ENCODE peak calls at places on chromosomes 3 and 15, in four cellular contexts. One of them, this sample, is unnamed.

GRCh38 chr3:128257632-128258031 is 104.4 kb downstream of the EEFSEC start:
- DNase-seq in activated naive CD8-positive, alpha-beta T cell treated with anti-CD3 and anti-CD28 coated beads, Interleukin-2, amount 50 U/mL, for 24 hours: no peak
- DNase-seq in EL: no peak
- DNase-seq in AG10803: no peak
- DNase-seq in this sample: no peak

GRCh38 chr15:67138946-67139855 is 73.8 kb downstream of the SMAD3 start:
- DNase-seq in activated naive CD8-positive, alpha-beta T cell treated with anti-CD3 and anti-CD28 coated beads, Interleukin-2, amount 50 U/mL, for 24 hours: no peak
- DNase-seq in EL: no peak
- DNase-seq in AG10803: no peak
- DNase-seq in this sample: no peak

GRCh38 chr3:13718000-13718399 is 161.9 kb downstream of the WNT7A start:
- DNase-seq in activated naive CD8-positive, alpha-beta T cell treated with anti-CD3 and anti-CD28 coated beads, Interleukin-2, amount 50 U/mL, for 24 hours: no peak
- DNase-seq in EL: no peak
- DNase-seq in AG10803: no peak
- DNase-seq in this sample: no peak

GRCh38 chr3:119219069-119219468 is 21.6 kb downstream of the B4GALT4 start:
- DNase-seq in activated naive CD8-positive, alpha-beta T cell treated with anti-CD3 and anti-CD28 coated beads, Interleukin-2, amount 50 U/mL, for 24 hours: no peak
- DNase-seq in EL: no peak
- DNase-seq in AG10803: no peak
- DNase-seq in this sample: no peak

GRCh38 chr3:48960841-48961413 is 29.1 kb upstream of the P4HTM start:
- DNase-seq in activated naive CD8-positive, alpha-beta T cell treated with anti-CD3 and anti-CD28 coated beads, Interleukin-2, amount 50 U/mL, for 24 hours: no peak
- DNase-seq in EL: no peak
- DNase-seq in AG10803: peak
- DNase-seq in this sample: no peak

GRCh38 chr3:135779024-135779423 is 186.5 kb upstream of the PPP2R3A start:
- DNase-seq in activated naive CD8-positive, alpha-beta T cell treated with anti-CD3 and anti-CD28 coated beads, Interleukin-2, amount 50 U/mL, for 24 hours: no peak
- DNase-seq in EL: no peak
- DNase-seq in AG10803: no peak
- DNase-seq in this sample: no peak

GRCh38 chr3:107942244-107942643 is 148.6 kb downstream of the CD47 start:
- DNase-seq in activated naive CD8-positive, alpha-beta T cell treated with anti-CD3 and anti-CD28 coated beads, Interleukin-2, amount 50 U/mL, for 24 hours: peak
- DNase-seq in EL: no peak
- DNase-seq in AG10803: no peak
- DNase-seq in this sample: no peak

GRCh38 chr3:185737020-185737419 is 87.8 kb downstream of the IGF2BP2 start:
- DNase-seq in activated naive CD8-positive, alpha-beta T cell treated with anti-CD3 and anti-CD28 coated beads, Interleukin-2, amount 50 U/mL, for 24 hours: no peak
- DNase-seq in EL: peak
- DNase-seq in AG10803: peak
- DNase-seq in this sample: peak

GRCh38 chr15:31392761-31393401 is 66.2 kb downstream of the KLF13 start:
- DNase-seq in activated naive CD8-positive, alpha-beta T cell treated with anti-CD3 and anti-CD28 coated beads, Interleukin-2, amount 50 U/mL, for 24 hours: peak
- DNase-seq in EL: no peak
- DNase-seq in AG10803: no peak
- DNase-seq in this sample: no peak

GRCh38 chr3:41583014-41583413 is 378.9 kb downstream of the ULK4 start:
- DNase-seq in activated naive CD8-positive, alpha-beta T cell treated with anti-CD3 and anti-CD28 coated beads, Interleukin-2, amount 50 U/mL, for 24 hours: no peak
- DNase-seq in EL: no peak
- DNase-seq in AG10803: no peak
- DNase-seq in this sample: no peak

GRCh38 chr15:35753486-35753885 is 207.5 kb upstream of the DPH6 start:
- DNase-seq in activated naive CD8-positive, alpha-beta T cell treated with anti-CD3 and anti-CD28 coated beads, Interleukin-2, amount 50 U/mL, for 24 hours: no peak
- DNase-seq in EL: peak
- DNase-seq in AG10803: peak
- DNase-seq in this sample: no peak

GRCh38 chr3:62670351-62670750 is 204.9 kb downstream of the CADPS start:
- DNase-seq in activated naive CD8-positive, alpha-beta T cell treated with anti-CD3 and anti-CD28 coated beads, Interleukin-2, amount 50 U/mL, for 24 hours: no peak
- DNase-seq in EL: no peak
- DNase-seq in AG10803: peak
- DNase-seq in this sample: no peak

GRCh38 chr3:25084016-25084415 is 344.0 kb upstream of the RARB start:
- DNase-seq in activated naive CD8-positive, alpha-beta T cell treated with anti-CD3 and anti-CD28 coated beads, Interleukin-2, amount 50 U/mL, for 24 hours: no peak
- DNase-seq in EL: peak
- DNase-seq in AG10803: no peak
- DNase-seq in this sample: no peak

GRCh38 chr3:141093397-141093796 is 42.2 kb downstream of the SPSB4 start:
- DNase-seq in activated naive CD8-positive, alpha-beta T cell treated with anti-CD3 and anti-CD28 coated beads, Interleukin-2, amount 50 U/mL, for 24 hours: no peak
- DNase-seq in EL: no peak
- DNase-seq in AG10803: no peak
- DNase-seq in this sample: no peak

GRCh38 chr15:88243895-88244787 is 12.4 kb downstream of the NTRK3 start:
- DNase-seq in activated naive CD8-positive, alpha-beta T cell treated with anti-CD3 and anti-CD28 coated beads, Interleukin-2, amount 50 U/mL, for 24 hours: peak
- DNase-seq in EL: peak
- DNase-seq in AG10803: peak
- DNase-seq in this sample: no peak

GRCh38 chr15:99682455-99682854 is 50.8 kb downstream of the LYSMD4 start:
- DNase-seq in activated naive CD8-positive, alpha-beta T cell treated with anti-CD3 and anti-CD28 coated beads, Interleukin-2, amount 50 U/mL, for 24 hours: no peak
- DNase-seq in EL: peak
- DNase-seq in AG10803: peak
- DNase-seq in this sample: no peak

GRCh38 chr15:66720206-66721010 is 18.4 kb downstream of the SMAD6 start:
- DNase-seq in activated naive CD8-positive, alpha-beta T cell treated with anti-CD3 and anti-CD28 coated beads, Interleukin-2, amount 50 U/mL, for 24 hours: no peak
- DNase-seq in EL: peak
- DNase-seq in AG10803: peak
- DNase-seq in this sample: no peak

GRCh38 chr3:175552929-175553328 is 693.8 kb downstream of the NAALADL2 start:
- DNase-seq in activated naive CD8-positive, alpha-beta T cell treated with anti-CD3 and anti-CD28 coated beads, Interleukin-2, amount 50 U/mL, for 24 hours: no peak
- DNase-seq in EL: no peak
- DNase-seq in AG10803: no peak
- DNase-seq in this sample: no peak

GRCh38 chr3:124686028-124686670 is 44.1 kb upstream of the UMPS start:
- DNase-seq in activated naive CD8-positive, alpha-beta T cell treated with anti-CD3 and anti-CD28 coated beads, Interleukin-2, amount 50 U/mL, for 24 hours: no peak
- DNase-seq in EL: no peak
- DNase-seq in AG10803: no peak
- DNase-seq in this sample: no peak

GRCh38 chr15:92733934-92734521 is 78.5 kb upstream of the FAM174B start:
- DNase-seq in activated naive CD8-positive, alpha-beta T cell treated with anti-CD3 and anti-CD28 coated beads, Interleukin-2, amount 50 U/mL, for 24 hours: no peak
- DNase-seq in EL: peak
- DNase-seq in AG10803: peak
- DNase-seq in this sample: no peak

GRCh38 chr15:83066761-83067637 is at the start of gene BTBD1:
- DNase-seq in activated naive CD8-positive, alpha-beta T cell treated with anti-CD3 and anti-CD28 coated beads, Interleukin-2, amount 50 U/mL, for 24 hours: peak
- DNase-seq in EL: peak
- DNase-seq in AG10803: peak
- DNase-seq in this sample: peak

GRCh38 chr3:179446501-179446900 is 4.8 kb downstream of the GNB4 start:
- DNase-seq in activated naive CD8-positive, alpha-beta T cell treated with anti-CD3 and anti-CD28 coated beads, Interleukin-2, amount 50 U/mL, for 24 hours: no peak
- DNase-seq in EL: peak
- DNase-seq in AG10803: peak
- DNase-seq in this sample: peak

GRCh38 chr3:59607628-59608027 is 557.8 kb upstream of the CFAP20DC start:
- DNase-seq in activated naive CD8-positive, alpha-beta T cell treated with anti-CD3 and anti-CD28 coated beads, Interleukin-2, amount 50 U/mL, for 24 hours: no peak
- DNase-seq in EL: no peak
- DNase-seq in AG10803: peak
- DNase-seq in this sample: no peak

GRCh38 chr15:66782785-66783184 is 80.7 kb downstream of the SMAD6 start:
- DNase-seq in activated naive CD8-positive, alpha-beta T cell treated with anti-CD3 and anti-CD28 coated beads, Interleukin-2, amount 50 U/mL, for 24 hours: no peak
- DNase-seq in EL: no peak
- DNase-seq in AG10803: no peak
- DNase-seq in this sample: no peak

GRCh38 chr3:71905426-71905825 is 120.5 kb upstream of the PROK2 start:
- DNase-seq in activated naive CD8-positive, alpha-beta T cell treated with anti-CD3 and anti-CD28 coated beads, Interleukin-2, amount 50 U/mL, for 24 hours: no peak
- DNase-seq in EL: no peak
- DNase-seq in AG10803: no peak
- DNase-seq in this sample: no peak

GRCh38 chr15:68721886-68722285 is 98.8 kb downstream of the ANP32A start:
- DNase-seq in activated naive CD8-positive, alpha-beta T cell treated with anti-CD3 and anti-CD28 coated beads, Interleukin-2, amount 50 U/mL, for 24 hours: no peak
- DNase-seq in EL: no peak
- DNase-seq in AG10803: no peak
- DNase-seq in this sample: no peak

GRCh38 chr3:187084580-187084979 is 54.7 kb downstream of the RPL39L start:
- DNase-seq in activated naive CD8-positive, alpha-beta T cell treated with anti-CD3 and anti-CD28 coated beads, Interleukin-2, amount 50 U/mL, for 24 hours: no peak
- DNase-seq in EL: no peak
- DNase-seq in AG10803: no peak
- DNase-seq in this sample: no peak

GRCh38 chr15:80609111-80609510 is 86.0 kb upstream of the ABHD17C start:
- DNase-seq in activated naive CD8-positive, alpha-beta T cell treated with anti-CD3 and anti-CD28 coated beads, Interleukin-2, amount 50 U/mL, for 24 hours: no peak
- DNase-seq in EL: no peak
- DNase-seq in AG10803: no peak
- DNase-seq in this sample: no peak

GRCh38 chr15:70778258-70779076 is 15.1 kb upstream of the UACA start:
- DNase-seq in activated naive CD8-positive, alpha-beta T cell treated with anti-CD3 and anti-CD28 coated beads, Interleukin-2, amount 50 U/mL, for 24 hours: no peak
- DNase-seq in EL: peak
- DNase-seq in AG10803: peak
- DNase-seq in this sample: peak

GRCh38 chr3:46667061-46667621 is 26.3 kb downstream of the ALS2CL start:
- DNase-seq in activated naive CD8-positive, alpha-beta T cell treated with anti-CD3 and anti-CD28 coated beads, Interleukin-2, amount 50 U/mL, for 24 hours: no peak
- DNase-seq in EL: no peak
- DNase-seq in AG10803: no peak
- DNase-seq in this sample: no peak

GRCh38 chr3:31047673-31048072 is 153.2 kb upstream of the GADL1 start:
- DNase-seq in activated naive CD8-positive, alpha-beta T cell treated with anti-CD3 and anti-CD28 coated beads, Interleukin-2, amount 50 U/mL, for 24 hours: no peak
- DNase-seq in EL: no peak
- DNase-seq in AG10803: no peak
- DNase-seq in this sample: no peak

GRCh38 chr15:85440451-85440850 is 60.0 kb downstream of the AKAP13 start:
- DNase-seq in activated naive CD8-positive, alpha-beta T cell treated with anti-CD3 and anti-CD28 coated beads, Interleukin-2, amount 50 U/mL, for 24 hours: no peak
- DNase-seq in EL: no peak
- DNase-seq in AG10803: no peak
- DNase-seq in this sample: no peak

GRCh38 chr15:66472176-66472999 is 25.2 kb downstream of the SNAPC5 start:
- DNase-seq in activated naive CD8-positive, alpha-beta T cell treated with anti-CD3 and anti-CD28 coated beads, Interleukin-2, amount 50 U/mL, for 24 hours: peak
- DNase-seq in EL: peak
- DNase-seq in AG10803: peak
- DNase-seq in this sample: peak

GRCh38 chr3:109284071-109284470 is 32.2 kb downstream of the DPPA2 start:
- DNase-seq in activated naive CD8-positive, alpha-beta T cell treated with anti-CD3 and anti-CD28 coated beads, Interleukin-2, amount 50 U/mL, for 24 hours: no peak
- DNase-seq in EL: no peak
- DNase-seq in AG10803: no peak
- DNase-seq in this sample: no peak